ENCODE peak calls at places on chromosome 13, in four cellular contexts. C is uterus; M is activated CD4-positive, CD25-positive, alpha-beta regulatory T cell; Z is heart right ventricle. K is an unnamed sample.

GRCh38 chr13:31200636-31200970 is 828 bp downstream of the B3GLCT start:
- DNase-seq in C (peak), M (peak), Z (peak), K (no peak)

GRCh38 chr13:108827637-108828036 is 198.2 kb downstream of the MYO16 start:
- DNase-seq in C (no peak), M (no peak), Z (no peak), K (no peak)

GRCh38 chr13:74250738-74251190 is 116.6 kb upstream of the KLF12 start:
- DNase-seq in C (no peak), M (no peak), Z (no peak), K (no peak)

GRCh38 chr13:21326155-21327030 is 132.7 kb downstream of the ZDHHC20 start:
- DNase-seq in C (peak), M (no peak), Z (no peak), K (no peak)

GRCh38 chr13:66656050-66656449 is 574.1 kb downstream of the PCDH9 start:
- DNase-seq in C (no peak), M (no peak), Z (no peak), K (no peak)

GRCh38 chr13:68905186-68905585 is 1202.4 kb upstream of the ATXN8OS start:
- DNase-seq in C (no peak), M (no peak), Z (no peak), K (no peak)

GRCh38 chr13:110509478-110509926 is 52.0 kb downstream of the RAB20 start:
- DNase-seq in C (no peak), M (no peak), Z (no peak), K (no peak)

GRCh38 chr13:108549989-108550388 is 79.4 kb upstream of the MYO16 start:
- DNase-seq in C (no peak), M (no peak), Z (no peak), K (no peak)

GRCh38 chr13:42926555-42926954 is 65.5 kb downstream of the EPSTI1 start:
- DNase-seq in C (no peak), M (no peak), Z (no peak), K (no peak)

GRCh38 chr13:34935841-34936240 is 6.2 kb upstream of the NBEA start:
- DNase-seq in C (no peak), M (no peak), Z (no peak), K (no peak)

GRCh38 chr13:82010780-82011179 is 1669.9 kb upstream of the SPRY2 start:
- DNase-seq in C (no peak), M (no peak), Z (no peak), K (no peak)

GRCh38 chr13:73000027-73000674 is 58.7 kb upstream of the KLF5 start:
- DNase-seq in C (no peak), M (no peak), Z (no peak), K (no peak)

GRCh38 chr13:51955281-51955771 is 55.9 kb downstream of the ATP7B start:
- DNase-seq in C (no peak), M (no peak), Z (no peak), K (no peak)

GRCh38 chr13:20803180-20803965 is 29.6 kb upstream of the EEF1AKMT1 start:
- DNase-seq in C (no peak), M (no peak), Z (no peak), K (no peak)

GRCh38 chr13:40401911-40402776 is 264.3 kb downstream of the FOXO1 start:
- DNase-seq in C (peak), M (no peak), Z (peak), K (peak)

GRCh38 chr13:25112856-25113255 is 16.9 kb downstream of the PABPC3 start:
- DNase-seq in C (no peak), M (no peak), Z (no peak), K (no peak)

GRCh38 chr13:75633285-75633684 is 2.8 kb upstream of the LMO7 start:
- DNase-seq in C (no peak), M (no peak), Z (no peak), K (no peak)

GRCh38 chr13:21749410-21749809 is 78.5 kb downstream of the FGF9 start:
- DNase-seq in C (no peak), M (no peak), Z (no peak), K (no peak)

GRCh38 chr13:87094646-87095045 is 576.5 kb upstream of the SLITRK5 start:
- DNase-seq in C (no peak), M (no peak), Z (no peak), K (no peak)

GRCh38 chr13:41050041-41050440 is 11.3 kb upstream of the WBP4 start:
- DNase-seq in C (no peak), M (no peak), Z (no peak), K (no peak)

GRCh38 chr13:74288361-74288911 is 154.2 kb upstream of the KLF12 start:
- DNase-seq in C (peak), M (no peak), Z (peak), K (no peak)

GRCh38 chr13:97327521-97328221 is 105.5 kb downstream of the MBNL2 start:
- DNase-seq in C (no peak), M (no peak), Z (no peak), K (no peak)

GRCh38 chr13:76036176-76036575 is 400.0 kb downstream of the LMO7 start:
- DNase-seq in C (no peak), M (no peak), Z (no peak), K (no peak)

GRCh38 chr13:94323746-94324408 is 155.6 kb downstream of the DCT start:
- DNase-seq in C (no peak), M (no peak), Z (no peak), K (no peak)

GRCh38 chr13:72963762-72964161 is 95.0 kb upstream of the KLF5 start:
- DNase-seq in C (no peak), M (no peak), Z (no peak), K (no peak)

GRCh38 chr13:85724554-85725432 is 74.4 kb downstream of the SLITRK6 start:
- DNase-seq in C (no peak), M (no peak), Z (no peak), K (no peak)

GRCh38 chr13:99859178-99860177 is 112.1 kb downstream of the ZIC5 start:
- DNase-seq in C (no peak), M (no peak), Z (no peak), K (peak)

GRCh38 chr13:95128045-95128643 is 173.1 kb downstream of the ABCC4 start:
- DNase-seq in C (no peak), M (no peak), Z (no peak), K (no peak)

GRCh38 chr13:113466321-113466836 is 13.1 kb upstream of the ADPRHL1 start:
- DNase-seq in C (no peak), M (no peak), Z (no peak), K (no peak)

K was measured in GM18507.